ENCODE peak calls at places on chromosomes 4 and X, in ten cellular contexts. U is breast epithelium; D is OCI-LY7; B is upper lobe of right lung; W is pancreas; L is RWPE2; K is ovary; F is tibial artery; T is CD8-positive, alpha-beta T cell; N is stomach. R is an unnamed sample.
A peak's percentile ranks its signal among the peaks of the same experiment; 100 is the strongest.

GRCh38 chr4:108213723-108214122 is 45.0 kb upstream of the LEF1 start:
- DNase-seq in U (no peak), D (no peak), B (no peak), W (no peak), L (no peak), K (no peak), F (no peak), T (no peak), N (no peak), R (no peak)

GRCh38 chrX:136065044-136065671 is 79.9 kb downstream of the SLC9A6 start:
- DNase-seq in U (no peak), D (no peak), B (no peak), W (no peak), L (no peak), K (no peak), F (peak; percentile 28), T (no peak), N (no peak), R (peak; percentile 60)

GRCh38 chrX:14354541-14354940 is 174.8 kb upstream of the GLRA2 start:
- DNase-seq in U (no peak), D (no peak), B (no peak), W (no peak), L (no peak), K (no peak), F (no peak), T (no peak), N (no peak), R (peak; percentile 77)

GRCh38 chr4:147955827-147956565 is 224.1 kb downstream of the ARHGAP10 start:
- DNase-seq in U (no peak), D (no peak), B (no peak), W (no peak), L (no peak), K (no peak), F (no peak), T (no peak), N (no peak), R (no peak)

GRCh38 chrX:68929332-68930150 is 100.7 kb downstream of the EFNB1 start:
- DNase-seq in U (no peak), D (no peak), B (no peak), W (no peak), L (no peak), K (peak; percentile 58), F (no peak), T (no peak), N (peak; percentile 32), R (peak; percentile 19)

GRCh38 chr4:138256608-138257007 is 14.5 kb upstream of the SLC7A11 start:
- DNase-seq in U (no peak), D (no peak), B (no peak), W (no peak), L (no peak), K (no peak), F (no peak), T (no peak), N (no peak), R (no peak)

GRCh38 chr4:111880116-111880515 is 265.1 kb upstream of the FAM241A start:
- DNase-seq in U (no peak), D (no peak), B (no peak), W (no peak), L (no peak), K (no peak), F (no peak), T (no peak), N (no peak), R (no peak)

GRCh38 chr4:16537926-16538325 is 311.7 kb upstream of the TAPT1 start:
- DNase-seq in U (no peak), D (no peak), B (no peak), W (no peak), L (no peak), K (no peak), F (no peak), T (no peak), N (no peak), R (no peak)

GRCh38 chr4:16627999-16628398 is 270.4 kb downstream of the LDB2 start:
- DNase-seq in U (no peak), D (no peak), B (no peak), W (no peak), L (no peak), K (no peak), F (no peak), T (no peak), N (no peak), R (no peak)

GRCh38 chr4:25925486-25926201 is 11.6 kb downstream of the SMIM20 start:
- DNase-seq in U (no peak), D (peak; percentile 59), B (peak; percentile 72), W (no peak), L (no peak), K (no peak), F (peak; percentile 41), T (no peak), N (peak; percentile 42), R (peak; percentile 54)

GRCh38 chrX:69139516-69139915 is 25.7 kb downstream of the PJA1 start:
- DNase-seq in U (no peak), D (no peak), B (no peak), W (no peak), L (no peak), K (no peak), F (no peak), T (no peak), N (no peak), R (no peak)

GRCh38 chrX:96563663-96564062 is 121.0 kb upstream of the DIAPH2 start:
- DNase-seq in U (no peak), D (no peak), B (no peak), W (no peak), L (no peak), K (peak; percentile 25), F (peak; percentile 28), T (no peak), N (no peak), R (no peak)

GRCh38 chrX:103678199-103678993 is 8.1 kb downstream of the MORF4L2 start:
- DNase-seq in U (no peak), D (no peak), B (no peak), W (no peak), L (no peak), K (no peak), F (no peak), T (no peak), N (no peak), R (no peak)
- H3K36me3 ChIP-seq in U (no peaks in the 10 kb centered on the region), D (peaks cover 72% of the 10 kb centered on the region), B (peaks cover 70% of the 10 kb centered on the region), W (no peaks in the 10 kb centered on the region), L (peaks cover 79% of the 10 kb centered on the region), K (no peaks in the 10 kb centered on the region), F (peaks cover 16% of the 10 kb centered on the region), T (peaks cover 13% of the 10 kb centered on the region), N (no peaks in the 10 kb centered on the region), R (peaks cover 76% of the 10 kb centered on the region)

GRCh38 chr4:4362991-4363697 is 23.8 kb upstream of the NSG1 start:
- DNase-seq in U (no peak), D (no peak), B (peak; percentile 34), W (no peak), L (no peak), K (no peak), F (no peak), T (no peak), N (no peak), R (no peak)
- TF ChIP-seq CTCF in U (no peak), D (no peak), B (no peak), W (no peak), L (no peak), K (no peak), F (no peak), T (no peak), N (no peak), R (no peak)

GRCh38 chr4:1839306-1839705 is 16.6 kb downstream of the LETM1 start:
- DNase-seq in U (no peak), D (peak; percentile 15), B (no peak), W (no peak), L (no peak), K (no peak), F (no peak), T (no peak), N (peak; percentile 35), R (no peak)

GRCh38 chr4:1833307-1834046 is 22.5 kb downstream of the LETM1 start:
- DNase-seq in U (no peak), D (peak; percentile 57), B (no peak), W (no peak), L (no peak), K (no peak), F (no peak), T (no peak), N (no peak), R (no peak)

GRCh38 chr4:1837069-1837468 is 18.9 kb downstream of the LETM1 start:
- DNase-seq in U (no peak), D (no peak), B (no peak), W (no peak), L (no peak), K (no peak), F (no peak), T (no peak), N (no peak), R (no peak)

GRCh38 chr4:1834047-1834769 is 21.7 kb downstream of the LETM1 start:
- DNase-seq in U (no peak), D (no peak), B (no peak), W (no peak), L (no peak), K (no peak), F (no peak), T (no peak), N (no peak), R (no peak)

DNA sequence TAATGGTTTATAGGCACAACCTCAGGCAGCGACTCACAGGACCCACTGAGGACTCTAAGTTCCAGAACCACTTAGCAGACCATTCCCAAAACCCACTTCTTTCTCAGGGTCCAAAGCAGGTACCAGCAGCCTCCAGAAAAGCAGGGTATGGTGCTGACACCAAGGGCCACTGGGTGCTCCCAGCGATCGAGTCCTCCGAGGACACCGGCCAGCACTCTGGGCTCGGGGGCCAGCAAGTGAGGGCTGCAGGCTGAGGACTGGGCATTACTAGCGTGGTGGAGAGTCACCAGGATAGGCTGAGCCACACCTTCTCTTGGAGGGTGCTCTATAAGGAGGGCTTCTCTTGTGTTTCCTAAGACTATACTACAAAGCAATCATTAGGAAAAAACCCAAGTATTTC is 19.3 kb downstream of the LETM1 start:
- DNase-seq in U (no peak), D (no peak), B (no peak), W (no peak), L (no peak), K (no peak), F (no peak), T (no peak), N (no peak), R (no peak)
- H3K4me1 ChIP-seq in U (no peaks in the 10 kb centered on the region), D (peaks cover 25% of the 10 kb centered on the region), B (no peaks in the 10 kb centered on the region), W (no peaks in the 10 kb centered on the region), L (no peaks in the 10 kb centered on the region), K (no peaks in the 10 kb centered on the region), F (no peaks in the 10 kb centered on the region), T (no peaks in the 10 kb centered on the region), N (no peaks in the 10 kb centered on the region), R (no peaks in the 10 kb centered on the region)

GRCh38 chr4:152973614-152974200 is 37.6 kb downstream of the FHDC1 start:
- DNase-seq in U (no peak), D (no peak), B (no peak), W (no peak), L (no peak), K (no peak), F (no peak), T (no peak), N (no peak), R (no peak)
- H3K36me3 ChIP-seq in U (no peaks in the 10 kb centered on the region), D (no peaks in the 10 kb centered on the region), B (peaks cover 10% of the 10 kb centered on the region), W (no peaks in the 10 kb centered on the region), L (peaks cover 8% of the 10 kb centered on the region), K (no peaks in the 10 kb centered on the region), F (no peaks in the 10 kb centered on the region), T (no peaks in the 10 kb centered on the region), N (peaks cover 4% of the 10 kb centered on the region), R (no peaks in the 10 kb centered on the region)

GRCh38 chr4:88897180-88897579 is 159.8 kb downstream of the FAM13A start:
- DNase-seq in U (no peak), D (no peak), B (no peak), W (no peak), L (no peak), K (no peak), F (no peak), T (no peak), N (no peak), R (no peak)
- TF ChIP-seq CTCF in U (no peak), D (no peak), B (no peak), W (no peak), L (no peak), K (no peak), F (no peak), T (no peak), N (no peak), R (no peak)

R was measured in A673.